ENCODE peak calls at places on chromosomes 4 and X, in eight cellular contexts. N is NB4, M is pancreas, W is NCI-H1694 treated with DMSO at 0.1 percent for 48 hours, T is posterior cingulate gyrus, B is WTC11, U is activated T-helper 1 cell treated with Interleukin-2 at 50 U/mL for 16 hours, Y is fibroblast of mammary gland. X is an unnamed sample.

GRCh38 chr4:3515646-3516045 is 16.6 kb downstream of the LRPAP1 start:
- DNase-seq in N (no peak), M (no peak), W (no peak), T (no peak), B (no peak), U (no peak), Y (no peak), X (no peak)

GRCh38 chr4:153750197-153750817 is 9.5 kb downstream of the RNF175 start:
- DNase-seq in N (peak; percentile 89), M (peak; percentile 64), W (peak; percentile 49), T (peak; percentile 53), B (peak; percentile 68), U (peak; percentile 12), Y (peak; percentile 82), X (peak; percentile 59)

GRCh38 chr4:38150021-38150671 is 189.9 kb downstream of the PTTG2 start:
- DNase-seq in N (no peak), M (no peak), W (no peak), T (no peak), B (no peak), U (no peak), Y (peak; percentile 86), X (no peak)

GRCh38 chr4:133467290-133467947 is 318.3 kb downstream of the PCDH10 start:
- DNase-seq in N (no peak), M (no peak), W (no peak), T (no peak), B (no peak), U (no peak), Y (no peak), X (no peak)

GRCh38 chr4:7412586-7412975 is 22.1 kb downstream of the PSAPL1 start:
- DNase-seq in N (no peak), M (no peak), W (no peak), T (peak; percentile 5), B (peak; percentile 7), U (no peak), Y (no peak), X (no peak)

GRCh38 chr4:165971941-165972340 is 98.9 kb downstream of the TLL1 start:
- DNase-seq in N (no peak), M (no peak), W (no peak), T (no peak), B (no peak), U (no peak), Y (peak; percentile 17), X (no peak)

GRCh38 chr4:114464873-114465272 is 133.7 kb upstream of the UGT8 start:
- DNase-seq in N (no peak), M (no peak), W (no peak), T (no peak), B (no peak), U (no peak), Y (peak; percentile 7), X (no peak)

GRCh38 chrX:40936827-40937226 is 148.4 kb upstream of the USP9X start:
- DNase-seq in N (no peak), M (no peak), W (no peak), T (no peak), B (no peak), U (no peak), Y (no peak), X (no peak)

GRCh38 chr4:123399638-123400358 is 3.2 kb downstream of the SPRY1 start:
- DNase-seq in N (peak; percentile 41), M (peak; percentile 49), W (no peak), T (no peak), B (no peak), U (no peak), Y (peak; percentile 42), X (no peak)

GRCh38 chr4:1310031-1310795 is 20.5 kb downstream of the MAEA start:
- DNase-seq in N (no peak), M (no peak), W (no peak), T (no peak), B (no peak), U (no peak), Y (peak; percentile 57), X (no peak)

GRCh38 chr4:187547281-187547680 is 448.3 kb upstream of the ZFP42 start:
- DNase-seq in N (no peak), M (no peak), W (no peak), T (no peak), B (no peak), U (no peak), Y (no peak), X (no peak)

GRCh38 chr4:76883147-76883546 is 14.8 kb downstream of the SOWAHB start:
- DNase-seq in N (no peak), M (no peak), W (no peak), T (no peak), B (no peak), U (no peak), Y (no peak), X (no peak)

GRCh38 chr4:107792691-107793090 is 32.0 kb upstream of the SGMS2 start:
- DNase-seq in N (no peak), M (no peak), W (no peak), T (no peak), B (no peak), U (no peak), Y (no peak), X (no peak)

GRCh38 chr4:144647095-144647959 is 1.4 kb downstream of the HHIP start:
- DNase-seq in N (no peak), M (peak; percentile 33), W (no peak), T (peak; percentile 33), B (peak; percentile 29), U (no peak), Y (peak; percentile 53), X (no peak)

GRCh38 chrX:74138943-74139342 is 165.0 kb upstream of the ZCCHC13 start:
- DNase-seq in N (no peak), M (no peak), W (no peak), T (no peak), B (no peak), U (no peak), Y (no peak), X (no peak)

GRCh38 chr4:27010334-27010940 is 149.8 kb downstream of the STIM2 start:
- DNase-seq in N (peak; percentile 75), M (peak; percentile 65), W (peak; percentile 51), T (peak; percentile 65), B (peak; percentile 47), U (peak; percentile 7), Y (peak; percentile 77), X (peak; percentile 46)

GRCh38 chr4:109406337-109406931 is 27.2 kb upstream of the SEC24B start:
- DNase-seq in N (peak; percentile 63), M (peak; percentile 24), W (peak; percentile 15), T (no peak), B (no peak), U (no peak), Y (peak; percentile 72), X (peak; percentile 19)

GRCh38 chrX:142977128-142977914 is 48.4 kb upstream of the SPANXN4 start:
- DNase-seq in N (peak; percentile 4), M (no peak), W (no peak), T (no peak), B (no peak), U (no peak), Y (no peak), X (no peak)

GRCh38 chrX:153696100-153696499 is 8.4 kb downstream of the SLC6A8 start:
- DNase-seq in N (no peak), M (no peak), W (no peak), T (no peak), B (no peak), U (no peak), Y (no peak), X (no peak)

GRCh38 chr4:53055274-53055673 is 193.2 kb downstream of the RASL11B start:
- DNase-seq in N (no peak), M (no peak), W (no peak), T (no peak), B (no peak), U (no peak), Y (peak; percentile 86), X (no peak)

GRCh38 chr4:182231503-182231902 is 11.7 kb upstream of the TENM3 start:
- DNase-seq in N (no peak), M (no peak), W (no peak), T (no peak), B (no peak), U (no peak), Y (no peak), X (no peak)

GRCh38 chr4:117400039-117400835 is 314.9 kb upstream of the TRAM1L1 start:
- DNase-seq in N (no peak), M (no peak), W (no peak), T (no peak), B (no peak), U (no peak), Y (peak; percentile 39), X (no peak)

GRCh38 chrX:72576161-72576896 is 3.7 kb upstream of the HDAC8 start:
- DNase-seq in N (peak; percentile 52), M (peak; percentile 19), W (no peak), T (no peak), B (no peak), U (no peak), Y (peak; percentile 85), X (no peak)

GRCh38 chr4:8547108-8547911 is 32.9 kb upstream of the GPR78 start:
- DNase-seq in N (peak; percentile 72), M (no peak), W (peak; percentile 1), T (no peak), B (peak; percentile 36), U (no peak), Y (peak; percentile 84), X (no peak)

GRCh38 chrX:17706676-17707075 is 30.6 kb upstream of the SCML1 start:
- DNase-seq in N (no peak), M (no peak), W (no peak), T (no peak), B (no peak), U (no peak), Y (peak; percentile 63), X (no peak)

GRCh38 chrX:2708601-2709200 is 17.6 kb downstream of the CD99 start:
- DNase-seq in N (peak; percentile 14), M (no peak), W (no peak), T (no peak), B (no peak), U (no peak), Y (no peak), X (no peak)

GRCh38 chr4:55038176-55038890 is 87.1 kb downstream of the KDR start:
- DNase-seq in N (no peak), M (peak; percentile 36), W (no peak), T (no peak), B (no peak), U (no peak), Y (peak; percentile 54), X (no peak)

GRCh38 chr4:17010426-17011087 is 112.1 kb upstream of the LDB2 start:
- DNase-seq in N (peak; percentile 59), M (no peak), W (no peak), T (no peak), B (no peak), U (no peak), Y (no peak), X (no peak)

GRCh38 chr4:141134051-141134450 is 782 bp upstream of the RNF150 start:
- DNase-seq in N (no peak), M (no peak), W (no peak), T (no peak), B (no peak), U (no peak), Y (no peak), X (no peak)

GRCh38 chr4:139817657-139818452 is 152.2 kb downstream of the MGST2 start:
- DNase-seq in N (no peak), M (no peak), W (no peak), T (no peak), B (no peak), U (no peak), Y (no peak), X (no peak)

GRCh38 chr4:67934628-67935027 is 28.7 kb downstream of the TMPRSS11A start:
- DNase-seq in N (no peak), M (no peak), W (no peak), T (no peak), B (no peak), U (no peak), Y (no peak), X (no peak)

GRCh38 chr4:138039010-138039409 is 203.1 kb downstream of the SLC7A11 start:
- DNase-seq in N (no peak), M (no peak), W (no peak), T (no peak), B (no peak), U (no peak), Y (peak; percentile 82), X (no peak)

GRCh38 chrX:11929476-11929875 is 171.4 kb downstream of the MSL3 start:
- DNase-seq in N (no peak), M (no peak), W (no peak), T (no peak), B (no peak), U (no peak), Y (peak; percentile 5), X (no peak)

GRCh38 chrX:150929058-150929457 is 30.6 kb upstream of the CD99L2 start:
- DNase-seq in N (no peak), M (no peak), W (no peak), T (no peak), B (no peak), U (no peak), Y (no peak), X (no peak)